ENCODE peak calls at places on chromosome 11, in eight cellular contexts. I is PC-3; W is stimulated activated CD8-positive, alpha-beta memory T cell treated with anti-CD3 and anti-CD28 coated beads, Interleukin-2, amount 100 ng/mL, for 48 hours; K is activated gamma-delta T cell treated with anti-CD3 and anti-CD28 coated beads, Interleukin-2, amount 50 U/mL, for 16 hours; L is stimulated activated naive B cell treated with anti-CD40 and anti-IgM and Interleukin-4, amounts not matched to agents 10 μg/mL and 1 μg/mL and 100 μg/mL, for 72 hours; H is heart left ventricle; S is NCI-H1092; C is SK-MEL-5. N is an unnamed sample.

GRCh38 chr11:789951-790350 is at the start of gene CEND1:
- DNase-seq in C (peak), L (no peak), S (peak), W (peak), I (no peak), K (no peak), H (no peak), N (peak)

GRCh38 chr11:20770421-20770935 is 101.1 kb downstream of the NELL1 start:
- DNase-seq in C (no peak), L (no peak), S (no peak), K (no peak), I (no peak), W (no peak), H (no peak), N (no peak)

GRCh38 chr11:126366064-126366822 is 10.8 kb downstream of the ST3GAL4 start:
- DNase-seq in H (no peak), I (no peak), C (no peak), S (peak), L (no peak), K (no peak), W (no peak), N (peak)

GRCh38 chr11:111461460-111462240 is 50.5 kb downstream of the BTG4 start:
- DNase-seq in I (no peak), K (no peak), H (no peak), C (no peak), S (no peak), W (no peak), L (no peak), N (no peak)

GRCh38 chr11:113393501-113393985 is 6.0 kb downstream of the ANKK1 start:
- DNase-seq in H (no peak), C (no peak), S (no peak), K (no peak), I (no peak), L (no peak), W (no peak), N (no peak)

GRCh38 chr11:77636738-77637344 is 753 bp downstream of the CLNS1A start:
- DNase-seq in L (no peak), K (no peak), S (no peak), H (no peak), W (no peak), C (peak), I (no peak), N (no peak)

GRCh38 chr11:117201516-117201866 is 2.3 kb downstream of the TAGLN start:
- DNase-seq in S (no peak), H (peak), W (no peak), I (no peak), C (no peak), K (no peak), L (no peak), N (peak)

GRCh38 chr11:61650781-61651571 is 29.2 kb upstream of the DAGLA start:
- DNase-seq in K (no peak), W (no peak), H (no peak), C (no peak), L (no peak), S (no peak), I (no peak), N (no peak)

GRCh38 chr11:95829580-95830259 is 39.4 kb downstream of the CEP57 start:
- DNase-seq in L (no peak), K (no peak), I (peak), H (no peak), C (no peak), S (no peak), W (no peak), N (no peak)

GRCh38 chr11:43899094-43899493 is 18.5 kb downstream of the ALKBH3 start:
- DNase-seq in S (no peak), L (no peak), W (no peak), K (no peak), C (no peak), H (no peak), I (no peak), N (no peak)

GRCh38 chr11:63015521-63016215 is at the start of gene SLC22A8:
- DNase-seq in I (no peak), K (no peak), H (no peak), W (no peak), C (no peak), S (no peak), L (no peak), N (no peak)

GRCh38 chr11:82906236-82906635 is 4.7 kb downstream of the DDIAS start:
- DNase-seq in H (no peak), I (peak), L (no peak), W (no peak), S (no peak), C (peak), K (no peak), N (no peak)

GRCh38 chr11:29679996-29680395 is 336.8 kb downstream of the KCNA4 start:
- DNase-seq in W (no peak), S (no peak), K (no peak), I (no peak), C (no peak), L (no peak), H (no peak), N (no peak)